ENCODE peak calls at places on chromosomes 16 and 17, in eight cellular contexts. P is heart left ventricle, X is body of pancreas, B is suprapubic skin, M is prostate gland, A is A549, W is sigmoid colon, I is ovary. Y is an unnamed sample.

GRCh38 chr16:55370762-55371482 is 46.9 kb downstream of the IRX6 start:
- DNase-seq in P (peak; percentile 76), X (peak; percentile 50), B (peak; percentile 88), M (peak; percentile 60), A (peak; percentile 32), W (peak; percentile 73), I (peak; percentile 76), Y (peak; percentile 65)

GRCh38 chr17:17784599-17785264 is 52.1 kb downstream of the SREBF1 start:
- DNase-seq in P (no peak), X (peak; percentile 49), B (no peak), M (no peak), A (peak; percentile 71), W (no peak), I (peak; percentile 41), Y (no peak)

GRCh38 chr17:41421116-41421515 is 3.3 kb downstream of the KRT37 start:
- DNase-seq in P (no peak), X (no peak), B (no peak), M (peak; percentile 71), A (no peak), W (no peak), I (no peak), Y (no peak)

GRCh38 chr16:68061396-68061795 is 23.8 kb upstream of the NFATC3 start:
- DNase-seq in P (no peak), X (no peak), B (no peak), M (no peak), A (no peak), W (no peak), I (peak; percentile 25), Y (no peak)

GRCh38 chr17:8353736-8354135 is 14.1 kb downstream of the ODF4 start:
- DNase-seq in P (no peak), X (no peak), B (no peak), M (no peak), A (no peak), W (no peak), I (no peak), Y (no peak)

GRCh38 chr16:77399066-77399465 is 35.8 kb downstream of the ADAMTS18 start:
- DNase-seq in P (no peak), X (no peak), B (no peak), M (no peak), A (no peak), W (no peak), I (no peak), Y (no peak)

GRCh38 chr17:8747731-8748130 is 3.1 kb upstream of the CCDC42 start:
- DNase-seq in P (no peak), X (no peak), B (no peak), M (no peak), A (no peak), W (no peak), I (no peak), Y (no peak)

GRCh38 chr17:76238847-76239537 is 1.3 kb downstream of the RNF157 start:
- DNase-seq in P (no peak), X (no peak), B (no peak), M (no peak), A (no peak), W (no peak), I (no peak), Y (no peak)

GRCh38 chr17:306116-306515 is 46.5 kb downstream of the RPH3AL start:
- DNase-seq in P (no peak), X (peak; percentile 4), B (no peak), M (no peak), A (no peak), W (no peak), I (no peak), Y (no peak)

GRCh38 chr17:60817187-60817586 is 139.5 kb downstream of the BCAS3 start:
- DNase-seq in P (no peak), X (no peak), B (no peak), M (no peak), A (peak; percentile 45), W (no peak), I (no peak), Y (no peak)

GRCh38 chr16:85495259-85495658 is 117.9 kb upstream of the GSE1 start:
- DNase-seq in P (no peak), X (no peak), B (no peak), M (no peak), A (no peak), W (no peak), I (no peak), Y (no peak)

GRCh38 chr17:39114744-39115534 is 36.5 kb downstream of the PLXDC1 start:
- DNase-seq in P (no peak), X (peak; percentile 19), B (no peak), M (no peak), A (no peak), W (peak; percentile 74), I (no peak), Y (no peak)

GRCh38 chr17:81396278-81396721 is 1.0 kb downstream of the BAHCC1 start:
- DNase-seq in P (no peak), X (no peak), B (no peak), M (no peak), A (no peak), W (no peak), I (peak; percentile 73), Y (no peak)

GRCh38 chr16:55082594-55082982 is 151.9 kb downstream of the IRX5 start:
- DNase-seq in P (no peak), X (no peak), B (no peak), M (no peak), A (no peak), W (no peak), I (no peak), Y (peak; percentile 53)

GRCh38 chr17:83199500-83200201 is 120.2 kb downstream of the METRNL start:
- DNase-seq in P (no peak), X (peak; percentile 16), B (peak; percentile 82), M (no peak), A (no peak), W (peak; percentile 73), I (peak; percentile 36), Y (peak; percentile 62)

GRCh38 chr16:84709609-84710008 is 9.8 kb downstream of the USP10 start:
- DNase-seq in P (no peak), X (no peak), B (no peak), M (no peak), A (no peak), W (no peak), I (no peak), Y (no peak)

DNA sequence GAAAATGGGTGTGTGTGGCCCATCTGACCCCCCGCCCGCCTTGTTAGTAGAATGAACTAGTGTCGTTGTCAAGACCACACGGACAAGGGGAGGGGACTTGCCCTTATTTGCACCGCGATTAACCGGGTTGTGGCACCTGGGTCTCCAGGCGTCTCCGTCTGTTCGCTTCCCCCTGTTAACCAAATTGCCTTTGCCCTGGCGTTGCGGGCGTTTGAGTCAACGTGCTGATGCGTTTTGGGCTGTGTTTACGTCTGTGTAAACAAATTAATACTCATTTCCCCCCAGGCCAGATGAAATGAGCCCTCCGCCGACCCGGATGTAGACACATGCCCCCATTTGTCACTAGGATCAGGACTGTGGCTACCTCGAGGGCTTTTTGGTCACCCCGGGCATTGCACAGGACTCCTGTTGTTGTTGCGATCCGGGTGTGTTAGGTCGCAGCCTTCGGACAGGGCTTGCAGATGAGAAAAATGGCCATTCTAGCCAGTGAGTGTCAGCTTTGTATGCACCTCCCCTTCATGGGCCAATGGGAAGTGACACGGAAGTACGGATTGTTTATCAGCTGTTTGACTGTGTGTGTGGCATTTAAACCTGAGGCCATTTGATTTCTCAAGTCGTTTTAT is 906 bp downstream of the RBL2 start:
- DNase-seq in P (peak; percentile 74), X (peak; percentile 90), B (peak; percentile 86), M (peak; percentile 92), A (peak; percentile 92), W (peak; percentile 87), I (peak; percentile 71), Y (peak; percentile 93)
- TF ChIP-seq POLR2A in P (no peak), X (peak; percentile 70), B (peak; percentile 55), M (peak; percentile 66), A (peak; percentile 28), W (peak; percentile 49), I (peak; percentile 21), Y (no peak)

DNA sequence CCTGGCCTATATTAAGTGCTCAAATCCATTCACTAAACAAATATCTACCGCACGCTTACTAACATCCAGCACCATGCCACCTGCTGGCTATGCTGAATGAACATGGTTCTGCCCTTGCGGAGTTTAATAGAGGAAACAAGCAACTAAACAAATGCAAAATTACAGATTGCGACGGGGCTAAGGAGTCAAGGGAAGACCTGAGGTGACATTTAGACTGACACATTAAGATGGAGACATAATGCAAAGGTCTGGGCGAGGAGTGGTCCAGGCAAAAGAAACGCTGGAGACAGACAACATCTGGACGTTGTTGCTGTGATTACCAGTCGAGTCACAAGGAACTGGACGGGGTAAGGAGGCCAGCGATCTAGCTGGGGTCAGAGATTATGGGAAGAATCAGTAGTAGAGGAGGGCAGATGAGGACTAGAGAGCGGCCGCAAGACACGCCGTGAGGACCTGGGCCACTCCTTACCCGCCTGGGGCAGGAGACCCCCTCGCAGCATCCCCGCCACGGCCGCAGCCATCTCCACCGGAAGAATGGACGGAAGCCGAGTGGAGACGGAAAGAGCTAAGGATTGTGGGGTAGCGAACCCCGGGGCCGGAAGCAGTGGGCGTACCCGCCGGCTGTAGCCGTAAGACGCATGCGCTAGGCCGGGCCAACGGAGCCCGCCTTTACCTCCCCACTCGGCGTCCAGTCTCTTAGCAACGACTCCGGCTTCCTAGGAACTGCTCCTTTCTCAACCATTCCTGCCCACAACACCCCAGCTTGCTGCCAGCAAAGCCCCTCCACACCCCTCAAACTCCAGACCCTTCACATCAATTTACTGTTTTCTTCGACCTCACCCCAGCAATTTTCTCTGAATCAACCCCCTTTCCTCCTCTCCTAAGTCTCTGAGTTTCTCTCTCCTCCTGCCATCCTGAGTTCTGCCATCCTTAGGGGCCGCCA is at the start of the genes LRRC46 and MRPL10:
- DNase-seq in P (peak; percentile 94), X (peak; percentile 94), B (peak; percentile 93), M (peak; percentile 91), A (peak; percentile 94), W (peak; percentile 97), I (peak; percentile 97), Y (peak; percentile 86)
- TF ChIP-seq POLR2A in P (no peak), X (peak; percentile 42), B (peak; percentile 77), M (peak; percentile 59), A (peak; percentile 96), W (peak; percentile 84), I (peak; percentile 88), Y (no peak)

DNA sequence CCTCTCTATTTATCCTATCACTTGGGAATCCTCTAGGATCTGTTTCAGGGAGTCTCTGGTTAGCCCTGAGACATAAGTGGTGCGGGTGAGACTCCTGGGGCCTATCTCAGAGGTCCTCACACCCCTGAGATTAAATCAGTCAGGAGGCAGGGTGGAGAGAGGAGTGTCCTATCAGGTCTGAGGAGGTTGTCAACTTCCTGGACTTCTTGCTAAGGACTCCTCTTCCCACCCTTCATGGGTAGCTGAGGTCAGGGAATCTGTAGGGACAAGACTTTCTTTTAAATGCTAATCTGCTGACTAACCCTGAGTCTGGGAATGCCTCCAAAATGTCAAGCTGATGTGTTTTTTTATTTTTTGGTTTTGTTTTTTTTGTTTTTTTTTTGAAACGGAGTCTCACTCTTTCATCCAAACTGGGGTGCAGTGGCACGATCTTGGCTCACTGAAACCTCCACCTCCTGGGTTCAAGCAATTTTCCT is 6.6 kb upstream of the ARMC5 start:
- DNase-seq in P (no peak), X (no peak), B (no peak), M (no peak), A (peak; percentile 76), W (peak; percentile 58), I (peak; percentile 28), Y (peak; percentile 75)
- TF ChIP-seq POLR2A in P (no peak), X (no peak), B (no peak), M (no peak), A (no peak), W (no peak), I (no peak), Y (no peak)

DNA sequence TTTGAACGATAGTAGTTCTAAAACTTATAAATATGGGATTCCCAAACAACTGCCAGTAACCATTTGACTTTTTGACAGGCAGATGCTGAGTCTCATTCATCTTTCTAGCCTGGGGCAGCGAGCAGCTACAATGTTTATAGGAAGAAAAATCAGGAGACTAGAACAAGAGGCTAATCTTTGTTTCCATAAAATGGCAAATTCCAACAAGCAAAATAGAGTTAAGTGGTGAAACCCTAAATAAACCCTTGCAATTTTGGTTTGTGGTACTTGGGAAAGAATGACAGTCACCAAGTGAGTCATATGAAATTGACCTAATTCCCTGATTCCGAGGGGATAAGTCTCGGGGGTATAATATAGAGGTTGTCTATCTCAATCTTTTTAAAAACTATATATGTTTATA is 27.3 kb upstream of the HS3ST2 start:
- DNase-seq in P (no peak), X (no peak), B (no peak), M (no peak), A (no peak), W (no peak), I (no peak), Y (no peak)
- TF ChIP-seq POLR2A in P (no peak), X (no peak), B (no peak), M (no peak), A (no peak), W (no peak), I (no peak), Y (no peak)